ENCODE peak calls at places on chromosomes 7 and 10, in six cellular contexts. One of them, this sample, is unnamed.

GRCh38 chr10:42149027-42149700 is 489.2 kb downstream of the ZNF33B start:
- DNase-seq in body of pancreas: no peak
- DNase-seq in tibial nerve: no peak
- DNase-seq in HCT116: no peak
- DNase-seq in adrenal gland: peak; percentile 14
- DNase-seq in spleen: peak; percentile 66
- DNase-seq in this sample: peak; percentile 5

GRCh38 chr10:124180044-124180745 is 86.8 kb upstream of the CHST15 start:
- DNase-seq in spleen: no peak
- DNase-seq in HCT116: no peak
- DNase-seq in tibial nerve: no peak
- DNase-seq in body of pancreas: no peak
- DNase-seq in adrenal gland: no peak
- DNase-seq in this sample: no peak

GRCh38 chr10:75246506-75246905 is 10.7 kb upstream of the COMTD1 start:
- DNase-seq in spleen: no peak
- DNase-seq in adrenal gland: no peak
- DNase-seq in body of pancreas: no peak
- DNase-seq in tibial nerve: no peak
- DNase-seq in HCT116: no peak
- DNase-seq in this sample: no peak

GRCh38 chr10:13993169-13993568 is 337.6 kb downstream of the FRMD4A start:
- DNase-seq in body of pancreas: peak; percentile 18
- DNase-seq in tibial nerve: peak; percentile 67
- DNase-seq in HCT116: no peak
- DNase-seq in adrenal gland: peak; percentile 37
- DNase-seq in spleen: no peak
- DNase-seq in this sample: peak; percentile 22

GRCh38 chr7:5776894-5777645 is 4.4 kb downstream of the RNF216 start:
- DNase-seq in spleen: no peak
- DNase-seq in tibial nerve: no peak
- DNase-seq in body of pancreas: no peak
- DNase-seq in HCT116: no peak
- DNase-seq in adrenal gland: no peak
- DNase-seq in this sample: no peak

GRCh38 chr10:91935886-91936285 is 12.3 kb downstream of the BTAF1 start:
- DNase-seq in tibial nerve: no peak
- DNase-seq in adrenal gland: no peak
- DNase-seq in body of pancreas: no peak
- DNase-seq in spleen: no peak
- DNase-seq in HCT116: no peak
- DNase-seq in this sample: no peak

GRCh38 chr10:33187427-33187999 is 147.0 kb downstream of the NRP1 start:
- DNase-seq in spleen: no peak
- DNase-seq in body of pancreas: peak; percentile 53
- DNase-seq in tibial nerve: no peak
- DNase-seq in adrenal gland: no peak
- DNase-seq in HCT116: no peak
- DNase-seq in this sample: no peak

GRCh38 chr7:108486291-108486966 is 30.2 kb upstream of the NRCAM start:
- DNase-seq in HCT116: no peak
- DNase-seq in body of pancreas: no peak
- DNase-seq in tibial nerve: no peak
- DNase-seq in spleen: no peak
- DNase-seq in adrenal gland: no peak
- DNase-seq in this sample: no peak

GRCh38 chr7:96952974-96953391 is 52.4 kb upstream of the DLX6 start:
- DNase-seq in HCT116: no peak
- DNase-seq in spleen: no peak
- DNase-seq in adrenal gland: no peak
- DNase-seq in body of pancreas: no peak
- DNase-seq in tibial nerve: no peak
- DNase-seq in this sample: no peak

GRCh38 chr7:110522061-110522750 is 568.7 kb upstream of the LRRN3 start:
- DNase-seq in adrenal gland: no peak
- DNase-seq in tibial nerve: no peak
- DNase-seq in HCT116: no peak
- DNase-seq in body of pancreas: no peak
- DNase-seq in spleen: no peak
- DNase-seq in this sample: no peak

GRCh38 chr7:128022631-128023532 is 8.4 kb downstream of the LRRC4 start:
- DNase-seq in adrenal gland: no peak
- DNase-seq in spleen: no peak
- DNase-seq in body of pancreas: no peak
- DNase-seq in HCT116: no peak
- DNase-seq in tibial nerve: no peak
- DNase-seq in this sample: no peak

GRCh38 chr7:5423844-5424688 is 432 bp upstream of the TNRC18 start:
- DNase-seq in tibial nerve: peak; percentile 91
- DNase-seq in spleen: peak; percentile 94
- DNase-seq in HCT116: peak; percentile 99
- DNase-seq in adrenal gland: peak; percentile 97
- DNase-seq in body of pancreas: peak; percentile 96
- DNase-seq in this sample: peak; percentile 98

GRCh38 chr7:1611708-1612241 is 41.9 kb upstream of the PSMG3 start:
- DNase-seq in tibial nerve: no peak
- DNase-seq in spleen: no peak
- DNase-seq in body of pancreas: no peak
- DNase-seq in HCT116: peak; percentile 3
- DNase-seq in adrenal gland: no peak
- DNase-seq in this sample: no peak

GRCh38 chr10:104638861-104639594 is 2.1 kb upstream of the SORCS3 start:
- DNase-seq in tibial nerve: no peak
- DNase-seq in adrenal gland: no peak
- DNase-seq in HCT116: no peak
- DNase-seq in body of pancreas: peak; percentile 12
- DNase-seq in spleen: peak; percentile 61
- DNase-seq in this sample: no peak
- TF ChIP-seq CTCF in tibial nerve: peak; percentile 77
- TF ChIP-seq CTCF in adrenal gland: peak; percentile 28
- TF ChIP-seq CTCF in HCT116: no peak
- TF ChIP-seq CTCF in body of pancreas: no peak
- TF ChIP-seq CTCF in spleen: no peak
- TF ChIP-seq CTCF in this sample: no peak

GRCh38 chr7:94394399-94395140 is at the start of gene COL1A2:
- DNase-seq in HCT116: no peak
- DNase-seq in tibial nerve: peak; percentile 66
- DNase-seq in spleen: peak; percentile 77
- DNase-seq in body of pancreas: peak; percentile 43
- DNase-seq in adrenal gland: peak; percentile 69
- DNase-seq in this sample: no peak
- TF ChIP-seq POLR2A in HCT116: no peak
- TF ChIP-seq POLR2A in tibial nerve: peak; percentile 34
- TF ChIP-seq POLR2A in spleen: peak; percentile 19
- TF ChIP-seq POLR2A in body of pancreas: peak; percentile 41
- TF ChIP-seq POLR2A in adrenal gland: no peak
- TF ChIP-seq POLR2A in this sample: peak; percentile 9

GRCh38 chr10:71678057-71678805 is 41.3 kb downstream of the C10orf105 start:
- DNase-seq in body of pancreas: no peak
- DNase-seq in adrenal gland: no peak
- DNase-seq in tibial nerve: no peak
- DNase-seq in spleen: no peak
- DNase-seq in HCT116: no peak
- DNase-seq in this sample: no peak

GRCh38 chr10:71671983-71672535 is 47.5 kb downstream of the C10orf105 start:
- DNase-seq in body of pancreas: no peak
- DNase-seq in tibial nerve: no peak
- DNase-seq in adrenal gland: no peak
- DNase-seq in HCT116: no peak
- DNase-seq in spleen: no peak
- DNase-seq in this sample: no peak

GRCh38 chr10:71677261-71677660 is 42.3 kb downstream of the C10orf105 start:
- DNase-seq in body of pancreas: no peak
- DNase-seq in tibial nerve: no peak
- DNase-seq in adrenal gland: no peak
- DNase-seq in HCT116: no peak
- DNase-seq in spleen: no peak
- DNase-seq in this sample: no peak

GRCh38 chr10:71679425-71679824 is 40.2 kb downstream of the C10orf105 start:
- DNase-seq in spleen: no peak
- DNase-seq in body of pancreas: no peak
- DNase-seq in tibial nerve: no peak
- DNase-seq in HCT116: no peak
- DNase-seq in adrenal gland: no peak
- DNase-seq in this sample: no peak

GRCh38 chr10:71675295-71675970 is 44.1 kb downstream of the C10orf105 start:
- DNase-seq in adrenal gland: no peak
- DNase-seq in spleen: no peak
- DNase-seq in tibial nerve: no peak
- DNase-seq in body of pancreas: no peak
- DNase-seq in HCT116: no peak
- DNase-seq in this sample: no peak
- H3K4me1 ChIP-seq in adrenal gland: no peaks in the 10 kb centered on the region
- H3K4me1 ChIP-seq in spleen: no peaks in the 10 kb centered on the region
- H3K4me1 ChIP-seq in tibial nerve: no peaks in the 10 kb centered on the region
- H3K4me1 ChIP-seq in body of pancreas: no peaks in the 10 kb centered on the region
- H3K4me1 ChIP-seq in HCT116: no peaks in the 10 kb centered on the region
- H3K4me1 ChIP-seq in this sample: no peaks in the 10 kb centered on the region

GRCh38 chr7:102297487-102298218 is 11.0 kb downstream of the SH2B2 start:
- DNase-seq in spleen: no peak
- DNase-seq in body of pancreas: no peak
- DNase-seq in adrenal gland: no peak
- DNase-seq in HCT116: no peak
- DNase-seq in tibial nerve: no peak
- DNase-seq in this sample: no peak
- TF ChIP-seq CTCF in spleen: no peak
- TF ChIP-seq CTCF in body of pancreas: no peak
- TF ChIP-seq CTCF in adrenal gland: no peak
- TF ChIP-seq CTCF in HCT116: no peak
- TF ChIP-seq CTCF in tibial nerve: no peak
- TF ChIP-seq CTCF in this sample: no peak

GRCh38 chr7:142796001-142796500 is 25.3 kb downstream of the PRSS2 start:
- DNase-seq in body of pancreas: no peak
- DNase-seq in adrenal gland: no peak
- DNase-seq in tibial nerve: no peak
- DNase-seq in spleen: no peak
- DNase-seq in HCT116: no peak
- DNase-seq in this sample: no peak

GRCh38 chr7:142796501-142797341 is 26.0 kb downstream of the PRSS2 start:
- DNase-seq in body of pancreas: peak; percentile 28
- DNase-seq in spleen: peak; percentile 84
- DNase-seq in tibial nerve: no peak
- DNase-seq in HCT116: no peak
- DNase-seq in adrenal gland: no peak
- DNase-seq in this sample: no peak

GRCh38 chr7:142797342-142797798 is 26.6 kb downstream of the PRSS2 start:
- DNase-seq in spleen: peak; percentile 83
- DNase-seq in tibial nerve: no peak
- DNase-seq in body of pancreas: no peak
- DNase-seq in HCT116: no peak
- DNase-seq in adrenal gland: no peak
- DNase-seq in this sample: no peak

GRCh38 chr7:142793156-142793555 is 22.4 kb downstream of the PRSS2 start:
- DNase-seq in spleen: no peak
- DNase-seq in tibial nerve: no peak
- DNase-seq in HCT116: no peak
- DNase-seq in adrenal gland: no peak
- DNase-seq in body of pancreas: no peak
- DNase-seq in this sample: no peak

DNA sequence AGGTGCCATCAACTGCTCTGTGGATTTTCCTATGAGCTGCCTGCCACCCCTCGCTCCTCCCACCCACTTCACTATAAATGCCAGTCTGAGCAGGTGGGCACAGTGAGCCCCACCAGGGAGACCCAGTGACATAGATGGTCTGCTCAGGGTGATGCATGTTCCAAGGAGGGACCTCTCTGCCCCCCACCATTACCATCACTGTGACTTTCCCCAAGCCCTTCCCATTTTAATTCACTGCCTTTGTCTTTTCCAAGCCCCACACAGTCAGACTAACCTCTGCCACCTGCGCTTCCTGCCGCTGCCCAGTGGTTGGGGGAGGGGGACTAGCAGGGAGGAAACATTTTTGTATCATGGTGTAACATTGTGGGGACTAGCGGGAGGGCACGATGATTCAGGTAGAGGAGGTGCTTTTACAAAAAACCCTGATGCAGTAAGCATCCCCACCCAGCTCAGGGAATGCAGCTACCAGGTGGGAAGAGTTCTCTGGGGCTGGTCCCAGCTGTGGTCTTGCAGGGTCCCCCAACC is 24.6 kb downstream of the PRSS2 start:
- DNase-seq in tibial nerve: no peak
- DNase-seq in spleen: peak; percentile 91
- DNase-seq in body of pancreas: no peak
- DNase-seq in adrenal gland: no peak
- DNase-seq in HCT116: no peak
- DNase-seq in this sample: no peak
- TF ChIP-seq POLR2A in tibial nerve: no peak
- TF ChIP-seq POLR2A in spleen: peak; percentile 16
- TF ChIP-seq POLR2A in body of pancreas: no peak
- TF ChIP-seq POLR2A in adrenal gland: no peak
- TF ChIP-seq POLR2A in HCT116: no peak
- TF ChIP-seq POLR2A in this sample: no peak